ENCODE peak calls at places on chromosomes 13 and 19, in five cellular contexts. C is GM23338, B is mammary epithelial cell, T is PC-3, X is GM12865. Q is an unnamed sample.

GRCh38 chr19:55340144-55340783 is 588 bp downstream of the KMT5C start:
- DNase-seq in C (no peak), B (no peak), T (no peak), X (peak), Q (no peak)

GRCh38 chr19:2491130-2491801 is 15.3 kb downstream of the GADD45B start:
- DNase-seq in C (no peak), B (peak), T (peak), X (peak), Q (no peak)

GRCh38 chr13:22483276-22483675 is 697.5 kb upstream of the SGCG start:
- DNase-seq in C (no peak), B (no peak), T (no peak), X (no peak), Q (no peak)

GRCh38 chr13:50677687-50678463 is 165.6 kb downstream of the DLEU7 start:
- DNase-seq in C (no peak), B (peak), T (peak), X (no peak), Q (no peak)

GRCh38 chr19:48158210-48158790 is 11.8 kb downstream of the LIG1 start:
- DNase-seq in C (no peak), B (no peak), T (no peak), X (no peak), Q (no peak)

GRCh38 chr13:73870036-73870741 is 264.0 kb downstream of the KLF12 start:
- DNase-seq in C (no peak), B (no peak), T (no peak), X (no peak), Q (no peak)

GRCh38 chr13:22422023-22422422 is 751.1 kb downstream of the FGF9 start:
- DNase-seq in C (no peak), B (no peak), T (no peak), X (no peak), Q (no peak)

GRCh38 chr13:113882266-113882627 is 18.4 kb upstream of the GAS6 start:
- DNase-seq in C (no peak), B (no peak), T (no peak), X (no peak), Q (no peak)

GRCh38 chr13:101529419-101529818 is 76.9 kb downstream of the ITGBL1 start:
- DNase-seq in C (no peak), B (peak), T (no peak), X (peak), Q (no peak)

GRCh38 chr19:17889609-17890214 is 18.0 kb downstream of the SLC5A5 start:
- DNase-seq in C (peak), B (peak), T (peak), X (no peak), Q (no peak)

GRCh38 chr19:49403404-49404187 is 15.5 kb downstream of the KASH5 start:
- DNase-seq in C (peak), B (no peak), T (peak), X (peak), Q (no peak)

GRCh38 chr13:33146843-33147611 is 130.8 kb downstream of the KL start:
- DNase-seq in C (no peak), B (peak), T (no peak), X (peak), Q (no peak)

GRCh38 chr19:16942583-16942982 is 53.8 kb downstream of the F2RL3 start:
- DNase-seq in C (no peak), B (no peak), T (no peak), X (no peak), Q (no peak)

GRCh38 chr13:108777421-108778420 is 148.3 kb downstream of the MYO16 start:
- DNase-seq in C (peak), B (no peak), T (peak), X (no peak), Q (no peak)

GRCh38 chr13:31209172-31209818 is 9.5 kb downstream of the B3GLCT start:
- DNase-seq in C (peak), B (no peak), T (no peak), X (no peak), Q (no peak)

GRCh38 chr19:18879579-18880373 is 16.2 kb downstream of the CERS1 start:
- DNase-seq in C (peak), B (peak), T (peak), X (peak), Q (no peak)

GRCh38 chr19:46481187-46481586 is 9.8 kb upstream of the PNMA8A start:
- DNase-seq in C (no peak), B (no peak), T (no peak), X (no peak), Q (no peak)

GRCh38 chr13:110971486-110971885 is 56.6 kb upstream of the ANKRD10 start:
- DNase-seq in C (no peak), B (no peak), T (peak), X (no peak), Q (no peak)

GRCh38 chr13:113393226-113393571 is 29.3 kb upstream of the GRTP1 start:
- DNase-seq in C (no peak), B (no peak), T (no peak), X (no peak), Q (no peak)

GRCh38 chr13:19713186-19713965 is 69.4 kb downstream of the PSPC1 start:
- DNase-seq in C (no peak), B (peak), T (peak), X (peak), Q (no peak)

GRCh38 chr19:54938906-54939305 is 8.4 kb downstream of the NLRP7 start:
- DNase-seq in C (no peak), B (peak), T (no peak), X (peak), Q (no peak)

GRCh38 chr13:106533940-106534843 is 1.3 kb downstream of the EFNB2 start:
- DNase-seq in C (peak), B (peak), T (peak), X (peak), Q (no peak)

GRCh38 chr19:12970070-12970820 is 869 bp downstream of the DAND5 start:
- DNase-seq in C (no peak), B (no peak), T (no peak), X (no peak), Q (no peak)
- TF ChIP-seq CTCF in C (no peak), B (no peak), T (no peak), X (no peak), Q (no peak)

GRCh38 chr19:317710-318508 is 26.7 kb downstream of the MIER2 start:
- DNase-seq in C (no peak), B (no peak), T (no peak), X (no peak), Q (no peak)
- TF ChIP-seq CTCF in C (no peak), B (no peak), T (no peak), X (no peak), Q (no peak)

GRCh38 chr19:27805848-27806247 is 1407.1 kb downstream of the UQCRFS1 start:
- DNase-seq in C (peak), B (no peak), T (no peak), X (no peak), Q (no peak)

GRCh38 chr19:27806471-27807070 is 1406.4 kb downstream of the UQCRFS1 start:
- DNase-seq in C (no peak), B (no peak), T (no peak), X (no peak), Q (no peak)
- TF ChIP-seq CTCF in C (no peak), B (no peak), T (no peak), X (no peak), Q (no peak)

DNA sequence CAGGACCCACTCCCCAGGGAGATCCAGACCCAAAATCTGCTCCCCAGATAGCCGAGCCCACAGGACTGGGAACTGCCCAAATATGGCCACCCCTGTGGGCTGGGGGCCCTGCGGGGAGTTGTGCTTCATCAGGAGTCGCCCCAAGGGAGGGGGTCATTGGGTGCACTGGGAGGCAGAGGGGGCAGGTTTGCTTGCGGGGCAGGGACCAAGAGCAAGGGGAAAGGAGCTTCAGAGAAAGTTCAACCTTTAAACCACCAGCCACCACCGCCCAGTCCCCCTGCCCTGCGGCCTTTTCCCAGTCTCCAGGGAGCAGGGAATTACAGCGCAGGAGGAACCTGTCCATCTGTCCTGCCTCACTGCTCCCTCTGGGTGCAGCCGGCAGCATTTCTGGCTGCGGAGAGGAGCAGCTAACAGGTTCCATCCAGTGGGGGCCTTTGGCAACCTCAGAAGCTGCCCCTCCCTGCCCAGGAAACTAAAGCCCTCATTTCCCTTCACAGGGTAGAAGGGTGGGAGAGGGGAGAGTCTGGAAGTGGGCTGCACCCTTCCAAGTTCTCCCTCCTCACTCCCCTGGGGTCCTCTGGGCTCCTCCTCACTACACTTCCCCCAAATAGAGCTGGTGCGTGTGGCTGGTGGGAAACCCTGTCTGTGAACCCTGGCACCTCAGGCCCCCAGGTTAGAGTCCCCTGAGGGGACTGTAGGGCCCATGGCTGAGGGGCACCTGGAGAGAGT is 13.8 kb upstream of the ASF1B start:
- DNase-seq in C (peak), B (no peak), T (no peak), X (no peak), Q (no peak)
- TF ChIP-seq CTCF in C (no peak), B (no peak), T (no peak), X (no peak), Q (no peak)

GRCh38 chr13:37769545-37769944 is 100.0 kb downstream of the TRPC4 start:
- DNase-seq in C (no peak), B (no peak), T (no peak), X (no peak), Q (no peak)

GRCh38 chr13:37769078-37769477 is 100.5 kb downstream of the TRPC4 start:
- DNase-seq in C (peak), B (no peak), T (peak), X (no peak), Q (no peak)
- TF ChIP-seq CTCF in C (peak), B (no peak), T (peak), X (no peak), Q (no peak)

GRCh38 chr19:56681702-56682101 is 10.1 kb upstream of the ZNF835 start:
- DNase-seq in C (no peak), B (no peak), T (no peak), X (no peak), Q (no peak)
- TF ChIP-seq CTCF in C (no peak), B (no peak), T (no peak), X (no peak), Q (no peak)

DNA sequence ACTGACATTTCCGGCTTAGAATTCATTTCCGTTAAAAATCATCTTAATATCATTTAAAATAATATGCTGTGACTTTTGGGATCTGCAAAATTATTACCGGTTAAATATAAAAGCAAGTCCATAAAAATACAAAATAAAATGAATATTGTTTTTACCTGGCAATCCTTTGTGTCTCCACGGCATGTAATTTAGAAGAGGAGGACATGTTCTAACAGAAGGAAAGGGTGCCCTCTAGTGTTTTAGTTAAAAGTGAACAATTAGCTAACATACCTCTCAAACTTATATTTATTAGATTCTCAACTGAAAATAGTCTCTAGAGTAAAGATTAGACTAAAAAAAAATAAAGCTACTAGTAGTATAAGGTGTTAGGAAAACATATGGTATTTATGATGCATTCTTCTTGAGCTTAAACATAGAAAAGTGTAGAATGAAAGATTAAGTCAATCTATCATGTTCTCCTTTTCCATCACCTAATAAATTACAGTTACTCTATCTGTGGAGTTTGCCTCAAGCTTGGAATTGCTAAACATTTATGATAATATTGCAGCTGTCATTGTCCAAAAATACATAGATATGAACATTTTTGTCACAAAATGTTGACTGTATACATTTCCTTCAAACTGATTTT is 676.7 kb upstream of the SPRY2 start:
- DNase-seq in C (peak), B (peak), T (peak), X (peak), Q (no peak)
- TF ChIP-seq CTCF in C (peak), B (peak), T (peak), X (peak), Q (no peak)

GRCh38 chr19:3671680-3672574 is 28.3 kb downstream of the PIP5K1C start:
- DNase-seq in C (no peak), B (no peak), T (no peak), X (no peak), Q (no peak)

GRCh38 chr19:3669616-3670257 is 30.5 kb downstream of the PIP5K1C start:
- DNase-seq in C (no peak), B (no peak), T (no peak), X (no peak), Q (no peak)

GRCh38 chr19:3670796-3671679 is 29.2 kb downstream of the PIP5K1C start:
- DNase-seq in C (no peak), B (no peak), T (no peak), X (peak), Q (peak)

GRCh38 chr19:3669134-3669436 is 31.2 kb downstream of the PIP5K1C start:
- DNase-seq in C (no peak), B (no peak), T (no peak), X (no peak), Q (no peak)

DNA sequence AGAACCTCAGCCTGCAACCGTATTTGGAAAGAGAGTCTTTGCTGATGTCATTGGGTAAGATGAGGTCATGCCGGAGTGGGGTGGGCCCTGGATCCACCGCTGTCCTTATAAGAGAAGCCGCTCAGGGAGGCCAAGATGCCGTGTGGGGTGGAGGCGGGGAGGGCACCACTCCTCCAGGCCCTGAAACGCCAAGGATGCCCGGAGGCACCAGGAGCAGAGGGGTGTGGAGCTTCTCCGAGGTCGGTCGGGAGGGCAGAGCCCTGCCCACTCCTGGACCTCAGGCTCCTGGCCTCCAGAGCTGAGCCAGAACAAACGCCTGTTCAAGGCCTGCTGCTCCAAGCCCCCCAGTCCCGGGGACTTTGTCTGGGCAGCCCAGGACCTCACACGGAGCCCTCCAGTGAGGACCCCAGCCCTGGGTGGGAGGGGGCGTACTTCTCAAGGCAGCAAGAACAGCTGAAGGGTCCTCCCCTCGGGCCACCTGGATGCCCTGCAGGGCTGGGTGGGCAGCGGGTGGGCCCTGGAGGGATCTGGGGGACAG is 29.9 kb downstream of the PIP5K1C start:
- DNase-seq in C (no peak), B (no peak), T (no peak), X (no peak), Q (peak)
- TF ChIP-seq CTCF in C (no peak), B (no peak), T (no peak), X (no peak), Q (no peak)

DNA sequence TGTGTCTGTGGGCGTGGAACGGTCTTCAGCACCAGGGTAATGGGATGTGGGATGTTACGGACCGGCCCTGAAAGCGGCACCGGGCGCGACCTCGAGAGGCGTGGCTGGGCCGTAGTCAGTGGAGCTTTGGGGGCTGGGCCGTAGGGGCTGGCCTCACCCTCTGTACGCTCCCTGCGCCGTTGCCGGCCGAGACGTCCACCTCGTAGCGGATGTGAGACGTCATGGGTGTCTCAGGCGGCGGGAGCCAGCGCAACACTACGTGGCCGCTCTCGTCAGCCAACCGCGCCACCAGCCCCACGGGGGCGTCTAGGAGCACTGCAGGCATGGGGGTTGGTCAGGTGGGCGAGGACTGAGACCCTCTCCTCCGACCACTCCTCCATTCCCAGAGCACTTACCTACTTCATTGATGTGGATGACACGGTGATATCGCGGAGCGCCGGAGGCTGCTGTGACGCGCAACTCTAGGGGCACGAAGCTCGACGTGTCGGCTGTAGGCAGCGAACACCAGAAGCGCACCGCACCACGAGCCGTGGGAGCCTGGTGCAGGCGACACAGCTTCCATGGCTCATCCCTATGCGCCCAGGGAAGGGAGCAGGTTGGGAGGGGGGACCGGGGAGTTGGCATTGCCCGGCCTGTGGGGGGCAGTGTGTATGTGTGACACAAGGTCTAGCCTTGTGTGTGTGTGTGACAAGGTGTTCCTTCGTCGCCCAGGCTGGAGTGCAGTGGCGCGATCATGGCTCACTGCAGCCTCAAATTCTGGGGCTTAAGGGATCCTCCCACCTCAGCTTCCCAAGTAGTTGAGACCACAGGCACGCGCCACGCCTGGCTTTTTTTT is 2.4 kb downstream of the EPOR start:
- DNase-seq in C (peak), B (peak), T (peak), X (peak), Q (no peak)
- TF ChIP-seq CTCF in C (peak), B (no peak), T (peak), X (peak), Q (no peak)